ENCODE peak calls at places on chromosomes 7 and 10, in six cellular contexts. One of them, this sample, is unnamed.

GRCh38 chr10:85612833-85613232 is 753.8 kb downstream of the GRID1 start:
- DNase-seq in stimulated activated effector memory CD8-positive, alpha-beta T cell treated with anti-CD3 and anti-CD28 coated beads, Interleukin-12 subunit alpha, Interleukin-12 subunit beta, amount 100 ng/mL, for 72 hours: no peak
- DNase-seq in glutamatergic neuron: no peak
- DNase-seq in amniotic stem cell: no peak
- DNase-seq in NCI-H460: no peak
- DNase-seq in neural progenitor cell: no peak
- DNase-seq in this sample: no peak

GRCh38 chr10:49629286-49629915 is 15.6 kb downstream of the CHAT start:
- DNase-seq in stimulated activated effector memory CD8-positive, alpha-beta T cell treated with anti-CD3 and anti-CD28 coated beads, Interleukin-12 subunit alpha, Interleukin-12 subunit beta, amount 100 ng/mL, for 72 hours: no peak
- DNase-seq in glutamatergic neuron: peak; percentile 82
- DNase-seq in amniotic stem cell: no peak
- DNase-seq in NCI-H460: no peak
- DNase-seq in neural progenitor cell: peak; percentile 40
- DNase-seq in this sample: peak; percentile 12

GRCh38 chr10:15035385-15036301 is 8.1 kb upstream of the OLAH start:
- DNase-seq in stimulated activated effector memory CD8-positive, alpha-beta T cell treated with anti-CD3 and anti-CD28 coated beads, Interleukin-12 subunit alpha, Interleukin-12 subunit beta, amount 100 ng/mL, for 72 hours: no peak
- DNase-seq in glutamatergic neuron: no peak
- DNase-seq in amniotic stem cell: no peak
- DNase-seq in NCI-H460: no peak
- DNase-seq in neural progenitor cell: no peak
- DNase-seq in this sample: no peak

GRCh38 chr7:42232275-42232674 is 4.7 kb downstream of the GLI3 start:
- DNase-seq in stimulated activated effector memory CD8-positive, alpha-beta T cell treated with anti-CD3 and anti-CD28 coated beads, Interleukin-12 subunit alpha, Interleukin-12 subunit beta, amount 100 ng/mL, for 72 hours: no peak
- DNase-seq in glutamatergic neuron: no peak
- DNase-seq in amniotic stem cell: no peak
- DNase-seq in NCI-H460: no peak
- DNase-seq in neural progenitor cell: peak; percentile 83
- DNase-seq in this sample: peak; percentile 78

GRCh38 chr7:47100815-47101435 is 481.0 kb downstream of the TNS3 start:
- DNase-seq in stimulated activated effector memory CD8-positive, alpha-beta T cell treated with anti-CD3 and anti-CD28 coated beads, Interleukin-12 subunit alpha, Interleukin-12 subunit beta, amount 100 ng/mL, for 72 hours: no peak
- DNase-seq in glutamatergic neuron: peak; percentile 53
- DNase-seq in amniotic stem cell: no peak
- DNase-seq in NCI-H460: peak; percentile 78
- DNase-seq in neural progenitor cell: peak; percentile 72
- DNase-seq in this sample: no peak

GRCh38 chr10:132078746-132079345 is 13.1 kb downstream of the JAKMIP3 start:
- DNase-seq in stimulated activated effector memory CD8-positive, alpha-beta T cell treated with anti-CD3 and anti-CD28 coated beads, Interleukin-12 subunit alpha, Interleukin-12 subunit beta, amount 100 ng/mL, for 72 hours: no peak
- DNase-seq in glutamatergic neuron: no peak
- DNase-seq in amniotic stem cell: no peak
- DNase-seq in NCI-H460: no peak
- DNase-seq in neural progenitor cell: peak; percentile 15
- DNase-seq in this sample: no peak

GRCh38 chr10:132992433-132993215 is 50.3 kb upstream of the CFAP46 start:
- DNase-seq in stimulated activated effector memory CD8-positive, alpha-beta T cell treated with anti-CD3 and anti-CD28 coated beads, Interleukin-12 subunit alpha, Interleukin-12 subunit beta, amount 100 ng/mL, for 72 hours: no peak
- DNase-seq in glutamatergic neuron: no peak
- DNase-seq in amniotic stem cell: no peak
- DNase-seq in NCI-H460: no peak
- DNase-seq in neural progenitor cell: no peak
- DNase-seq in this sample: no peak

GRCh38 chr7:81331061-81332018 is 412.5 kb upstream of the SEMA3C start:
- DNase-seq in stimulated activated effector memory CD8-positive, alpha-beta T cell treated with anti-CD3 and anti-CD28 coated beads, Interleukin-12 subunit alpha, Interleukin-12 subunit beta, amount 100 ng/mL, for 72 hours: no peak
- DNase-seq in glutamatergic neuron: no peak
- DNase-seq in amniotic stem cell: no peak
- DNase-seq in NCI-H460: no peak
- DNase-seq in neural progenitor cell: no peak
- DNase-seq in this sample: no peak

GRCh38 chr10:97350138-97350537 is 15.6 kb upstream of the FRAT2 start:
- DNase-seq in stimulated activated effector memory CD8-positive, alpha-beta T cell treated with anti-CD3 and anti-CD28 coated beads, Interleukin-12 subunit alpha, Interleukin-12 subunit beta, amount 100 ng/mL, for 72 hours: no peak
- DNase-seq in glutamatergic neuron: no peak
- DNase-seq in amniotic stem cell: no peak
- DNase-seq in NCI-H460: no peak
- DNase-seq in neural progenitor cell: no peak
- DNase-seq in this sample: no peak

GRCh38 chr7:108911016-108911415 is 341.3 kb downstream of the DNAJB9 start:
- DNase-seq in stimulated activated effector memory CD8-positive, alpha-beta T cell treated with anti-CD3 and anti-CD28 coated beads, Interleukin-12 subunit alpha, Interleukin-12 subunit beta, amount 100 ng/mL, for 72 hours: no peak
- DNase-seq in glutamatergic neuron: no peak
- DNase-seq in amniotic stem cell: no peak
- DNase-seq in NCI-H460: no peak
- DNase-seq in neural progenitor cell: no peak
- DNase-seq in this sample: no peak

GRCh38 chr7:78588393-78588792 is 789.8 kb downstream of the PHTF2 start:
- DNase-seq in stimulated activated effector memory CD8-positive, alpha-beta T cell treated with anti-CD3 and anti-CD28 coated beads, Interleukin-12 subunit alpha, Interleukin-12 subunit beta, amount 100 ng/mL, for 72 hours: no peak
- DNase-seq in glutamatergic neuron: no peak
- DNase-seq in amniotic stem cell: no peak
- DNase-seq in NCI-H460: no peak
- DNase-seq in neural progenitor cell: no peak
- DNase-seq in this sample: no peak

GRCh38 chr10:43118631-43119415 is 19.4 kb upstream of the CSGALNACT2 start:
- DNase-seq in stimulated activated effector memory CD8-positive, alpha-beta T cell treated with anti-CD3 and anti-CD28 coated beads, Interleukin-12 subunit alpha, Interleukin-12 subunit beta, amount 100 ng/mL, for 72 hours: no peak
- DNase-seq in glutamatergic neuron: peak; percentile 14
- DNase-seq in amniotic stem cell: no peak
- DNase-seq in NCI-H460: no peak
- DNase-seq in neural progenitor cell: no peak
- DNase-seq in this sample: no peak

GRCh38 chr7:141097430-141097829 is 23.6 kb downstream of the TMEM178B start:
- DNase-seq in stimulated activated effector memory CD8-positive, alpha-beta T cell treated with anti-CD3 and anti-CD28 coated beads, Interleukin-12 subunit alpha, Interleukin-12 subunit beta, amount 100 ng/mL, for 72 hours: no peak
- DNase-seq in glutamatergic neuron: no peak
- DNase-seq in amniotic stem cell: no peak
- DNase-seq in NCI-H460: no peak
- DNase-seq in neural progenitor cell: peak; percentile 63
- DNase-seq in this sample: no peak

This sample was measured in RWPE2.